ENCODE peak calls at places on chromosome 12, in five cellular contexts. V is tibial artery, Y is cardiac muscle cell, I is mucosa of descending colon, S is PC-3. W is an unnamed sample.
A peak's percentile ranks its signal among the peaks of the same experiment; 100 is the strongest.

GRCh38 chr12:78864483-78865296 is at the start of gene SYT1:
- DNase-seq in V (no peak), Y (peak; percentile 22), I (peak; percentile 25), S (peak; percentile 76), W (peak; percentile 12)

GRCh38 chr12:98997-99396 is 32.4 kb downstream of the IQSEC3 start:
- DNase-seq in V (peak; percentile 24), Y (peak; percentile 33), I (no peak), S (no peak), W (no peak)

GRCh38 chr12:6457220-6457945 is 5.5 kb downstream of the TAPBPL start:
- DNase-seq in V (no peak), Y (no peak), I (no peak), S (no peak), W (no peak)

GRCh38 chr12:124542021-124542941 is 25.1 kb downstream of the NCOR2 start:
- DNase-seq in V (no peak), Y (no peak), I (no peak), S (peak; percentile 34), W (no peak)

GRCh38 chr12:46983393-46983793 is 96.0 kb upstream of the PCED1B start:
- DNase-seq in V (no peak), Y (no peak), I (no peak), S (no peak), W (no peak)

GRCh38 chr12:46858368-46858767 is 32.6 kb upstream of the SLC38A4 start:
- DNase-seq in V (no peak), Y (no peak), I (no peak), S (no peak), W (no peak)

GRCh38 chr12:11633968-11634367 is 15.5 kb upstream of the ETV6 start:
- DNase-seq in V (no peak), Y (no peak), I (no peak), S (peak; percentile 76), W (no peak)

GRCh38 chr12:9718968-9719367 is 13.9 kb downstream of the CLECL1 start:
- DNase-seq in V (no peak), Y (no peak), I (no peak), S (no peak), W (no peak)

GRCh38 chr12:103524238-103524875 is 28.6 kb upstream of the C12orf42 start:
- DNase-seq in V (no peak), Y (no peak), I (no peak), S (no peak), W (no peak)

GRCh38 chr12:6573001-6573400 is 4.9 kb upstream of the NOP2 start:
- DNase-seq in V (no peak), Y (peak; percentile 68), I (no peak), S (no peak), W (no peak)

GRCh38 chr12:95258146-95258545 is 40.5 kb downstream of the VEZT start:
- DNase-seq in V (no peak), Y (no peak), I (no peak), S (peak; percentile 49), W (no peak)

GRCh38 chr12:10716277-10716676 is 6.8 kb downstream of the YBX3 start:
- DNase-seq in V (no peak), Y (no peak), I (no peak), S (no peak), W (no peak)

GRCh38 chr12:52250048-52250990 is 17.3 kb downstream of the KRT7 start:
- DNase-seq in V (peak; percentile 59), Y (no peak), I (no peak), S (peak; percentile 35), W (no peak)

GRCh38 chr12:69071091-69071370 is 138.1 kb upstream of the CPM start:
- DNase-seq in V (no peak), Y (no peak), I (peak; percentile 32), S (no peak), W (no peak)

GRCh38 chr12:106696071-106696470 is 78.4 kb upstream of the RIC8B start:
- DNase-seq in V (no peak), Y (no peak), I (no peak), S (no peak), W (no peak)

GRCh38 chr12:131620520-131620919 is 90.4 kb upstream of the SFSWAP start:
- DNase-seq in V (no peak), Y (no peak), I (no peak), S (no peak), W (peak; percentile 11)

GRCh38 chr12:104426926-104427546 is 29.7 kb upstream of the CHST11 start:
- DNase-seq in V (no peak), Y (no peak), I (no peak), S (peak; percentile 89), W (no peak)

GRCh38 chr12:110657747-110658146 is 31.2 kb downstream of the HVCN1 start:
- DNase-seq in V (no peak), Y (no peak), I (no peak), S (no peak), W (no peak)

GRCh38 chr12:105067511-105068031 is 16.7 kb downstream of the ALDH1L2 start:
- DNase-seq in V (no peak), Y (no peak), I (no peak), S (no peak), W (no peak)

GRCh38 chr12:91331371-91331770 is 148.8 kb upstream of the DCN start:
- DNase-seq in V (no peak), Y (no peak), I (no peak), S (peak; percentile 31), W (no peak)

GRCh38 chr12:49946086-49946485 is 4.5 kb upstream of the AQP2 start:
- DNase-seq in V (no peak), Y (no peak), I (peak; percentile 72), S (no peak), W (no peak)

GRCh38 chr12:107145397-107145796 is 52.0 kb upstream of the CRY1 start:
- DNase-seq in V (no peak), Y (no peak), I (no peak), S (peak; percentile 82), W (no peak)

GRCh38 chr12:71109834-71110233 is 48.0 kb downstream of the TSPAN8 start:
- DNase-seq in V (no peak), Y (no peak), I (no peak), S (no peak), W (no peak)

DNA sequence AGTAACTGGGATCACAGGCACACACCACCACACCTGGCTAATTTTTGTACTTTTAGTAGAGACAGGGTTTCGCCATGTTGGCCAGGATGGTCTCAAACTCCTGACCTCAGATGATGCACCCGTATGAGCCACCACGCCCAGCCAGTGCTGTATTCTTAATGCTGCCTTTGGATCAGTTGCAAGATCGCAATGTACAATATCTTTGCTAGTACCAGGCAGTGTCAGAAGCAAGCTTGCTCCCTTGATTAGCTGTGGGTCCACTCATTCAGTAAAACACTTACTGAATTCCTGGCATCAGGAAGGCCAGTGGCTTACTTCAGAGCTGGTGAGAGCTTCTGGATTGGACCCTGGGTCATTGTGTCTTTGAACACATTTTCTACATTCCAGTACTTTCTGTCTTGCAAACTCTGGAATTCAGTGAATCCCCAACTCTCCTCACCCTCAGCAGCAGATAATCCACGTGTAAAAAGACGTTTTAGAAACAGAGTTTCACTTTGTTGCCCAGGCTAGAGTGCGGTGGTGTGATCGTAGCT is 1183.7 kb downstream of the AACS start:
- DNase-seq in V (no peak), Y (no peak), I (no peak), S (no peak), W (no peak)
- TF ChIP-seq CTCF in V (no peak), Y (no peak), I (no peak), S (no peak), W (no peak)

GRCh38 chr12:96375841-96376249 is 24.4 kb downstream of the CDK17 start:
- DNase-seq in V (no peak), Y (no peak), I (no peak), S (no peak), W (no peak)

GRCh38 chr12:96368687-96369086 is 31.6 kb downstream of the CDK17 start:
- DNase-seq in V (no peak), Y (no peak), I (no peak), S (no peak), W (no peak)

GRCh38 chr12:96375173-96375572 is 25.1 kb downstream of the CDK17 start:
- DNase-seq in V (no peak), Y (no peak), I (peak; percentile 61), S (no peak), W (no peak)

GRCh38 chr12:96371138-96371786 is 29.0 kb downstream of the CDK17 start:
- DNase-seq in V (no peak), Y (no peak), I (no peak), S (no peak), W (no peak)

DNA sequence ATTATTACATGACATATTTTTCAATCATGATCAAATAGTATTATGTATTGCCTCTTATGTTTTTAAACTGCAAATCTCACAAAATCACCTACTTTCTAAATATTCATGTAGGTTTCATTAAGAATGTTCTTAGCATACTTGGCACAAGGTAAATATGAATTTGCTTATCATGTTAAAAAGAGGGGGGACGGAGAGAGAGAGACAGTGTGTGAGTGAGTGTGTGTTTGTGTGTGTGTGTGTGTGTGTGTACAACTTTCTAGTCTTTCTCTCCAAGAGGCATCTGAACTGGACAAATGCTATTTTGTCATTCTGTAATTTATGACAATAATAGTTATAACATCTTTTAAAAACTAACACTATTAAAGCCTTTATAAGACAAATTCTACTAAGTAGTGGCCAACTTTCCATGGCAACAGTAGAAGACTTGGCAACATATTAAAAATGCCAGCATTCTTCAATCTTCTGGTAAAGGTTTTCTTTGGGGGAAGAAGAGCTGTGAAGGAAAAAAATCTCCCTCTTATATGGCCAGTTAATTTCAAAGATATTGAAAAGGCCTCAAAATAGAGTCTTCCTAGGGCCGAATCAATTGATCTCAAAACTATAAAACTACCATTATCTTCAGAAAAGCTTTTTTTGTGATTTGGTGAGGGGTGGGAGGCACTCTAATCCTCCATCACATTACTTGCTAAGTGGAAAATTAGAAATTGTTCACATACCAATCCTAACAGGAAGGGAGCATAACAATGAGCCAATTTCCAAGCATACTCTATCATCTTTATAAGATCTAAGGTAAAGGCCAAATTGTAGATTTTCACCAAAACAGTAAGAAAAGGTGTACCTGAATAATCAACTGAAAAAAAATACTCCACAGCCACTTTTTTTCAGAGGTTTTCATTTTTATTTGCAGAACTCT is 28.2 kb downstream of the CDK17 start:
- DNase-seq in V (no peak), Y (no peak), I (no peak), S (no peak), W (no peak)
- H3K4me1 ChIP-seq in V (peaks cover 4% of the 10 kb centered on the region), Y (peaks cover 19% of the 10 kb centered on the region), I (peaks cover 27% of the 10 kb centered on the region), S (no peaks in the 10 kb centered on the region), W (peaks cover 13% of the 10 kb centered on the region)

GRCh38 chr12:117485984-117486839 is 124.8 kb upstream of the NOS1 start:
- DNase-seq in V (no peak), Y (no peak), I (no peak), S (peak; percentile 45), W (no peak)
- TF ChIP-seq CTCF in V (no peak), Y (no peak), I (no peak), S (no peak), W (no peak)

GRCh38 chr12:66693901-66694513 is 15.1 kb upstream of the GRIP1 start:
- DNase-seq in V (no peak), Y (peak; percentile 77), I (peak; percentile 59), S (peak; percentile 89), W (no peak)
- H3K4me1 ChIP-seq in V (no peaks in the 10 kb centered on the region), Y (peaks cover 12% of the 10 kb centered on the region), I (no peaks in the 10 kb centered on the region), S (no peaks in the 10 kb centered on the region), W (no peaks in the 10 kb centered on the region)

W was measured in pancreas.